ENCODE peak calls at places on chromosomes 2 and 18, in six cellular contexts. Q is uterus, Y is H1, J is HepG2, X is prostate gland, E is body of pancreas. K is an unnamed sample.

GRCh38 chr2:86194751-86195054 is 559 bp downstream of the IMMT start:
- DNase-seq in E (no peak), X (peak; percentile 95), Q (no peak), J (no peak), Y (peak; percentile 87), K (no peak)

GRCh38 chr18:51647942-51648341 is 450.5 kb upstream of the MEX3C start:
- DNase-seq in J (no peak), Q (no peak), Y (no peak), E (no peak), X (no peak), K (no peak)

GRCh38 chr2:23661276-23662050 is 265.5 kb downstream of the ATAD2B start:
- DNase-seq in J (no peak), Q (no peak), X (no peak), Y (no peak), E (no peak), K (no peak)

GRCh38 chr2:118224144-118224887 is 136.0 kb downstream of the INSIG2 start:
- DNase-seq in J (no peak), Y (no peak), X (no peak), Q (no peak), E (no peak), K (no peak)

GRCh38 chr2:131035112-131035825 is 58.0 kb downstream of the FAM168B start:
- DNase-seq in X (no peak), Y (no peak), Q (no peak), E (no peak), J (no peak), K (no peak)

GRCh38 chr2:219638217-219638947 is 11.0 kb downstream of the SLC4A3 start:
- DNase-seq in J (peak; percentile 28), Q (peak; percentile 15), X (no peak), E (no peak), Y (no peak), K (no peak)

GRCh38 chr2:159030674-159031380 is 62.4 kb downstream of the TANC1 start:
- DNase-seq in E (peak; percentile 50), J (peak; percentile 10), Q (peak; percentile 84), X (no peak), Y (peak; percentile 43), K (no peak)

GRCh38 chr2:168731002-168731401 is 71.4 kb upstream of the NOSTRIN start:
- DNase-seq in X (no peak), E (no peak), Q (no peak), Y (no peak), J (no peak), K (no peak)

GRCh38 chr2:161237397-161238263 is 70.6 kb upstream of the PSMD14 start:
- DNase-seq in E (peak; percentile 41), Y (no peak), X (no peak), Q (peak; percentile 63), J (no peak), K (peak; percentile 26)

GRCh38 chr2:240457223-240458043 is 22.0 kb downstream of the GPC1 start:
- DNase-seq in Y (no peak), J (peak; percentile 60), E (peak; percentile 15), X (no peak), Q (no peak), K (no peak)

GRCh38 chr2:121649402-121649651 is at the start of gene CLASP1:
- DNase-seq in E (peak; percentile 98), Q (peak; percentile 97), Y (peak; percentile 91), J (peak; percentile 98), X (peak; percentile 95), K (peak; percentile 96)

GRCh38 chr2:121650554-121650930 is 1.3 kb upstream of the CLASP1 start:
- DNase-seq in E (no peak), Q (no peak), X (no peak), Y (no peak), J (no peak), K (no peak)

GRCh38 chr2:121648206-121648605 is 1.1 kb downstream of the CLASP1 start:
- DNase-seq in Y (no peak), J (peak; percentile 39), Q (no peak), E (no peak), X (no peak), K (no peak)

GRCh38 chr2:121648611-121649401 is 456 bp downstream of the CLASP1 start:
- DNase-seq in J (peak; percentile 42), Y (no peak), E (peak; percentile 52), X (peak; percentile 39), Q (no peak), K (peak; percentile 92)

GRCh38 chr2:121649652-121650553 is 641 bp upstream of the CLASP1 start:
- DNase-seq in Q (peak; percentile 87), E (peak; percentile 87), J (peak; percentile 93), X (peak; percentile 89), Y (peak; percentile 60), K (peak; percentile 91)
- TF ChIP-seq POLR2A in Q (peak; percentile 11), E (peak; percentile 67), J (peak; percentile 92), X (no peak), Y (no peak), K (no peak)

GRCh38 chr2:231640646-231641111 is 48.0 kb downstream of the TEX44 start:
- DNase-seq in Q (peak; percentile 64), X (no peak), E (peak; percentile 18), Y (no peak), J (no peak), K (peak; percentile 94)
- TF ChIP-seq CTCF in Q (no peak), X (no peak), E (no peak), Y (no peak), J (no peak), K (peak; percentile 19)

GRCh38 chr2:38598991-38599295 is 3.8 kb downstream of the HNRNPLL start:
- DNase-seq in J (peak; percentile 39), X (no peak), Y (no peak), Q (no peak), E (no peak), K (no peak)
- H3K4me3 ChIP-seq in J (peak overlapping the region; percentile 87), X (no peak overlapping the region), Y (peak overlapping the region; percentile 80), Q (no peak overlapping the region), E (no peak overlapping the region), K (no peak overlapping the region)

GRCh38 chr2:224403657-224404056 is 1.8 kb upstream of the FAM124B start:
- DNase-seq in X (no peak), J (no peak), Q (no peak), Y (no peak), E (no peak), K (no peak)

GRCh38 chr2:224400174-224400810 is 1.6 kb downstream of the FAM124B start:
- DNase-seq in J (no peak), E (no peak), Q (no peak), Y (no peak), X (no peak), K (no peak)

GRCh38 chr2:224404766-224405165 is 2.9 kb upstream of the FAM124B start:
- DNase-seq in Q (no peak), E (no peak), Y (no peak), J (no peak), X (no peak), K (no peak)

GRCh38 chr2:224400886-224401632 is 848 bp downstream of the FAM124B start:
- DNase-seq in X (no peak), Y (no peak), J (no peak), E (no peak), Q (no peak), K (no peak)

GRCh38 chr2:224401641-224402342 is at the start of gene FAM124B:
- DNase-seq in X (no peak), Q (peak; percentile 49), Y (no peak), E (peak; percentile 27), J (no peak), K (peak; percentile 88)
- TF ChIP-seq POLR2A in X (no peak), Q (no peak), Y (no peak), E (no peak), J (no peak), K (no peak)

GRCh38 chr2:102478686-102479470 is 5.9 kb downstream of the SLC9A4 start:
- DNase-seq in J (no peak), X (no peak), Q (no peak), Y (no peak), E (no peak), K (no peak)
- TF ChIP-seq CTCF in J (no peak), X (no peak), Q (no peak), Y (peak; percentile 52), E (no peak), K (no peak)

DNA sequence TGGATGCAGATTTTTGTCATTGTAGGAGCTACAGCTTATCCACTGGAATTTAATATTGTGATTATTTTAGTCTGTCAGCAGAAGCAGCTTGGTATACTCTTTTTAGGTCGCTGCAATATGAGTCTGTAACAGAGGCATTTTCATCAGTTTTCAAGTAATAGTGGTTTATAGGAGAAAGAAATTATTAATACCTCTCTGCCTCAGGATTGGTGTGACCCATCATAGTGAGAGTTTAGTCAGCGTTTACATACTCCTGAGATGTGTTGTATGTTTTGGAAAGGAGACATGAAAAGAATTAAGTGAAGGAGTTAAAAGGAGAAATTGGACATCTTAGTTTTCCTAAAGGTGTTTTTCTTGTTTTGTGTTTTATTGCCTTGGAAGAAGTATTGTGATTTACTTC is 189.8 kb downstream of the GULP1 start:
- DNase-seq in E (no peak), X (no peak), J (no peak), Q (no peak), Y (no peak), K (no peak)
- H3K4me3 ChIP-seq in E (no peak overlapping the region), X (no peak overlapping the region), J (no peak overlapping the region), Q (no peak overlapping the region), Y (no peak overlapping the region), K (no peak overlapping the region)